ENCODE peak calls at places on chromosomes 7 and 10, in ten cellular contexts. One of them, this sample, is unnamed.

GRCh38 chr7:120591-120991 is 71.8 kb upstream of the FAM20C start:
- DNase-seq in activated CD8-positive, alpha-beta memory T cell treated with anti-CD3 and anti-CD28 coated beads, Interleukin-2, amount 10 ng/mL, durations not matched to agents 7 days and 5 days: no peak
- DNase-seq in GM13977: no peak
- DNase-seq in endodermal cell: peak
- DNase-seq in NCI-H2081: no peak
- DNase-seq in dorsolateral prefrontal cortex: no peak
- DNase-seq in smooth muscle cell of the brain vasculature: no peak
- DNase-seq in amygdala: no peak
- DNase-seq in fibroblast of the conjunctiva: no peak
- DNase-seq in amniotic stem cell: no peak
- DNase-seq in this sample: no peak

GRCh38 chr10:48811461-48811860 is 126.8 kb downstream of the WDFY4 start:
- DNase-seq in amniotic stem cell: no peak
- DNase-seq in endodermal cell: no peak
- DNase-seq in smooth muscle cell of the brain vasculature: no peak
- DNase-seq in dorsolateral prefrontal cortex: no peak
- DNase-seq in activated CD8-positive, alpha-beta memory T cell treated with anti-CD3 and anti-CD28 coated beads, Interleukin-2, amount 10 ng/mL, durations not matched to agents 7 days and 5 days: no peak
- DNase-seq in GM13977: no peak
- DNase-seq in amygdala: no peak
- DNase-seq in fibroblast of the conjunctiva: no peak
- DNase-seq in NCI-H2081: no peak
- DNase-seq in this sample: no peak

GRCh38 chr10:70905071-70906021 is 17.0 kb upstream of the PCBD1 start:
- DNase-seq in dorsolateral prefrontal cortex: no peak
- DNase-seq in endodermal cell: no peak
- DNase-seq in fibroblast of the conjunctiva: no peak
- DNase-seq in activated CD8-positive, alpha-beta memory T cell treated with anti-CD3 and anti-CD28 coated beads, Interleukin-2, amount 10 ng/mL, durations not matched to agents 7 days and 5 days: no peak
- DNase-seq in smooth muscle cell of the brain vasculature: no peak
- DNase-seq in amygdala: no peak
- DNase-seq in GM13977: no peak
- DNase-seq in NCI-H2081: no peak
- DNase-seq in amniotic stem cell: no peak
- DNase-seq in this sample: no peak

GRCh38 chr7:46220066-46220630 is 299.1 kb upstream of the IGFBP3 start:
- DNase-seq in smooth muscle cell of the brain vasculature: no peak
- DNase-seq in dorsolateral prefrontal cortex: no peak
- DNase-seq in amniotic stem cell: no peak
- DNase-seq in activated CD8-positive, alpha-beta memory T cell treated with anti-CD3 and anti-CD28 coated beads, Interleukin-2, amount 10 ng/mL, durations not matched to agents 7 days and 5 days: no peak
- DNase-seq in GM13977: no peak
- DNase-seq in fibroblast of the conjunctiva: no peak
- DNase-seq in endodermal cell: no peak
- DNase-seq in NCI-H2081: no peak
- DNase-seq in amygdala: no peak
- DNase-seq in this sample: no peak

GRCh38 chr10:72334196-72334831 is 20.4 kb downstream of the DNAJB12 start:
- DNase-seq in smooth muscle cell of the brain vasculature: no peak
- DNase-seq in dorsolateral prefrontal cortex: peak
- DNase-seq in GM13977: no peak
- DNase-seq in endodermal cell: peak
- DNase-seq in amniotic stem cell: no peak
- DNase-seq in fibroblast of the conjunctiva: peak
- DNase-seq in amygdala: peak
- DNase-seq in activated CD8-positive, alpha-beta memory T cell treated with anti-CD3 and anti-CD28 coated beads, Interleukin-2, amount 10 ng/mL, durations not matched to agents 7 days and 5 days: no peak
- DNase-seq in NCI-H2081: peak
- DNase-seq in this sample: peak

GRCh38 chr7:2729043-2729892 is 41.3 kb downstream of the AMZ1 start:
- DNase-seq in dorsolateral prefrontal cortex: peak
- DNase-seq in GM13977: no peak
- DNase-seq in amniotic stem cell: no peak
- DNase-seq in activated CD8-positive, alpha-beta memory T cell treated with anti-CD3 and anti-CD28 coated beads, Interleukin-2, amount 10 ng/mL, durations not matched to agents 7 days and 5 days: peak
- DNase-seq in amygdala: no peak
- DNase-seq in NCI-H2081: no peak
- DNase-seq in smooth muscle cell of the brain vasculature: no peak
- DNase-seq in endodermal cell: peak
- DNase-seq in fibroblast of the conjunctiva: no peak
- DNase-seq in this sample: no peak

GRCh38 chr10:59173414-59173813 is 3.0 kb upstream of the PHYHIPL start:
- DNase-seq in smooth muscle cell of the brain vasculature: no peak
- DNase-seq in fibroblast of the conjunctiva: no peak
- DNase-seq in NCI-H2081: no peak
- DNase-seq in activated CD8-positive, alpha-beta memory T cell treated with anti-CD3 and anti-CD28 coated beads, Interleukin-2, amount 10 ng/mL, durations not matched to agents 7 days and 5 days: no peak
- DNase-seq in endodermal cell: no peak
- DNase-seq in GM13977: no peak
- DNase-seq in dorsolateral prefrontal cortex: no peak
- DNase-seq in amniotic stem cell: no peak
- DNase-seq in amygdala: no peak
- DNase-seq in this sample: no peak

GRCh38 chr10:124646483-124647352 is 97.5 kb downstream of the FAM53B start:
- DNase-seq in dorsolateral prefrontal cortex: peak
- DNase-seq in activated CD8-positive, alpha-beta memory T cell treated with anti-CD3 and anti-CD28 coated beads, Interleukin-2, amount 10 ng/mL, durations not matched to agents 7 days and 5 days: no peak
- DNase-seq in NCI-H2081: no peak
- DNase-seq in GM13977: no peak
- DNase-seq in amniotic stem cell: no peak
- DNase-seq in endodermal cell: no peak
- DNase-seq in amygdala: no peak
- DNase-seq in fibroblast of the conjunctiva: peak
- DNase-seq in smooth muscle cell of the brain vasculature: no peak
- DNase-seq in this sample: no peak

GRCh38 chr10:119734396-119735332 is 8.8 kb downstream of the INPP5F start:
- DNase-seq in GM13977: no peak
- DNase-seq in activated CD8-positive, alpha-beta memory T cell treated with anti-CD3 and anti-CD28 coated beads, Interleukin-2, amount 10 ng/mL, durations not matched to agents 7 days and 5 days: no peak
- DNase-seq in fibroblast of the conjunctiva: no peak
- DNase-seq in dorsolateral prefrontal cortex: no peak
- DNase-seq in NCI-H2081: no peak
- DNase-seq in endodermal cell: no peak
- DNase-seq in amniotic stem cell: no peak
- DNase-seq in amygdala: no peak
- DNase-seq in smooth muscle cell of the brain vasculature: no peak
- DNase-seq in this sample: no peak

GRCh38 chr10:102243304-102243703 is 2.0 kb upstream of the PITX3 start:
- DNase-seq in fibroblast of the conjunctiva: no peak
- DNase-seq in NCI-H2081: no peak
- DNase-seq in amniotic stem cell: no peak
- DNase-seq in activated CD8-positive, alpha-beta memory T cell treated with anti-CD3 and anti-CD28 coated beads, Interleukin-2, amount 10 ng/mL, durations not matched to agents 7 days and 5 days: no peak
- DNase-seq in GM13977: no peak
- DNase-seq in dorsolateral prefrontal cortex: no peak
- DNase-seq in endodermal cell: no peak
- DNase-seq in smooth muscle cell of the brain vasculature: no peak
- DNase-seq in amygdala: no peak
- DNase-seq in this sample: no peak

GRCh38 chr7:24709585-24710360 is 47.5 kb downstream of the GSDME start:
- DNase-seq in GM13977: no peak
- DNase-seq in amniotic stem cell: no peak
- DNase-seq in dorsolateral prefrontal cortex: peak
- DNase-seq in activated CD8-positive, alpha-beta memory T cell treated with anti-CD3 and anti-CD28 coated beads, Interleukin-2, amount 10 ng/mL, durations not matched to agents 7 days and 5 days: no peak
- DNase-seq in NCI-H2081: no peak
- DNase-seq in smooth muscle cell of the brain vasculature: no peak
- DNase-seq in endodermal cell: no peak
- DNase-seq in fibroblast of the conjunctiva: no peak
- DNase-seq in amygdala: no peak
- DNase-seq in this sample: no peak

GRCh38 chr7:20624666-20625385 is 9.4 kb downstream of the ABCB5 start:
- DNase-seq in endodermal cell: no peak
- DNase-seq in smooth muscle cell of the brain vasculature: no peak
- DNase-seq in amniotic stem cell: no peak
- DNase-seq in GM13977: no peak
- DNase-seq in amygdala: no peak
- DNase-seq in NCI-H2081: no peak
- DNase-seq in activated CD8-positive, alpha-beta memory T cell treated with anti-CD3 and anti-CD28 coated beads, Interleukin-2, amount 10 ng/mL, durations not matched to agents 7 days and 5 days: no peak
- DNase-seq in dorsolateral prefrontal cortex: no peak
- DNase-seq in fibroblast of the conjunctiva: no peak
- DNase-seq in this sample: no peak

GRCh38 chr7:150373049-150373801 is 4.6 kb downstream of the REPIN1 start:
- DNase-seq in smooth muscle cell of the brain vasculature: no peak
- DNase-seq in amniotic stem cell: no peak
- DNase-seq in NCI-H2081: no peak
- DNase-seq in GM13977: no peak
- DNase-seq in dorsolateral prefrontal cortex: no peak
- DNase-seq in endodermal cell: peak
- DNase-seq in fibroblast of the conjunctiva: no peak
- DNase-seq in amygdala: no peak
- DNase-seq in activated CD8-positive, alpha-beta memory T cell treated with anti-CD3 and anti-CD28 coated beads, Interleukin-2, amount 10 ng/mL, durations not matched to agents 7 days and 5 days: no peak
- DNase-seq in this sample: no peak

GRCh38 chr7:155763721-155764431 is 48.4 kb downstream of the SHH start:
- DNase-seq in amygdala: no peak
- DNase-seq in activated CD8-positive, alpha-beta memory T cell treated with anti-CD3 and anti-CD28 coated beads, Interleukin-2, amount 10 ng/mL, durations not matched to agents 7 days and 5 days: peak
- DNase-seq in endodermal cell: no peak
- DNase-seq in GM13977: peak
- DNase-seq in NCI-H2081: no peak
- DNase-seq in dorsolateral prefrontal cortex: no peak
- DNase-seq in smooth muscle cell of the brain vasculature: no peak
- DNase-seq in amniotic stem cell: no peak
- DNase-seq in fibroblast of the conjunctiva: no peak
- DNase-seq in this sample: no peak

GRCh38 chr10:114849674-114850073 is 28.1 kb downstream of the FHIP2A start:
- DNase-seq in amygdala: no peak
- DNase-seq in smooth muscle cell of the brain vasculature: no peak
- DNase-seq in fibroblast of the conjunctiva: no peak
- DNase-seq in dorsolateral prefrontal cortex: no peak
- DNase-seq in amniotic stem cell: no peak
- DNase-seq in activated CD8-positive, alpha-beta memory T cell treated with anti-CD3 and anti-CD28 coated beads, Interleukin-2, amount 10 ng/mL, durations not matched to agents 7 days and 5 days: no peak
- DNase-seq in GM13977: no peak
- DNase-seq in endodermal cell: no peak
- DNase-seq in NCI-H2081: no peak
- DNase-seq in this sample: no peak

GRCh38 chr7:19375986-19376385 is 230.8 kb upstream of the FERD3L start:
- DNase-seq in activated CD8-positive, alpha-beta memory T cell treated with anti-CD3 and anti-CD28 coated beads, Interleukin-2, amount 10 ng/mL, durations not matched to agents 7 days and 5 days: no peak
- DNase-seq in NCI-H2081: no peak
- DNase-seq in GM13977: no peak
- DNase-seq in amygdala: no peak
- DNase-seq in endodermal cell: no peak
- DNase-seq in amniotic stem cell: no peak
- DNase-seq in smooth muscle cell of the brain vasculature: no peak
- DNase-seq in dorsolateral prefrontal cortex: no peak
- DNase-seq in fibroblast of the conjunctiva: no peak
- DNase-seq in this sample: no peak

GRCh38 chr7:21538936-21539335 is 3.9 kb upstream of the DNAH11 start:
- DNase-seq in fibroblast of the conjunctiva: no peak
- DNase-seq in endodermal cell: no peak
- DNase-seq in amniotic stem cell: no peak
- DNase-seq in smooth muscle cell of the brain vasculature: no peak
- DNase-seq in GM13977: no peak
- DNase-seq in NCI-H2081: no peak
- DNase-seq in activated CD8-positive, alpha-beta memory T cell treated with anti-CD3 and anti-CD28 coated beads, Interleukin-2, amount 10 ng/mL, durations not matched to agents 7 days and 5 days: no peak
- DNase-seq in amygdala: no peak
- DNase-seq in dorsolateral prefrontal cortex: no peak
- DNase-seq in this sample: no peak

GRCh38 chr7:76217942-76218566 is 16.4 kb downstream of the SRRM3 start:
- DNase-seq in smooth muscle cell of the brain vasculature: no peak
- DNase-seq in amygdala: no peak
- DNase-seq in fibroblast of the conjunctiva: no peak
- DNase-seq in activated CD8-positive, alpha-beta memory T cell treated with anti-CD3 and anti-CD28 coated beads, Interleukin-2, amount 10 ng/mL, durations not matched to agents 7 days and 5 days: no peak
- DNase-seq in endodermal cell: peak
- DNase-seq in GM13977: no peak
- DNase-seq in amniotic stem cell: no peak
- DNase-seq in NCI-H2081: no peak
- DNase-seq in dorsolateral prefrontal cortex: no peak
- DNase-seq in this sample: no peak

GRCh38 chr10:3077506-3077905 is 10.2 kb downstream of the PFKP start:
- DNase-seq in activated CD8-positive, alpha-beta memory T cell treated with anti-CD3 and anti-CD28 coated beads, Interleukin-2, amount 10 ng/mL, durations not matched to agents 7 days and 5 days: no peak
- DNase-seq in dorsolateral prefrontal cortex: no peak
- DNase-seq in smooth muscle cell of the brain vasculature: no peak
- DNase-seq in fibroblast of the conjunctiva: no peak
- DNase-seq in amniotic stem cell: no peak
- DNase-seq in NCI-H2081: no peak
- DNase-seq in amygdala: no peak
- DNase-seq in GM13977: no peak
- DNase-seq in endodermal cell: no peak
- DNase-seq in this sample: no peak

GRCh38 chr10:76117949-76118348 is 686.5 kb downstream of the LRMDA start:
- DNase-seq in amygdala: no peak
- DNase-seq in activated CD8-positive, alpha-beta memory T cell treated with anti-CD3 and anti-CD28 coated beads, Interleukin-2, amount 10 ng/mL, durations not matched to agents 7 days and 5 days: no peak
- DNase-seq in smooth muscle cell of the brain vasculature: no peak
- DNase-seq in GM13977: no peak
- DNase-seq in NCI-H2081: no peak
- DNase-seq in dorsolateral prefrontal cortex: no peak
- DNase-seq in endodermal cell: no peak
- DNase-seq in fibroblast of the conjunctiva: peak
- DNase-seq in amniotic stem cell: no peak
- DNase-seq in this sample: no peak

GRCh38 chr10:60434418-60435046 is 44.9 kb upstream of the ANK3 start:
- DNase-seq in amniotic stem cell: peak
- DNase-seq in endodermal cell: peak
- DNase-seq in fibroblast of the conjunctiva: peak
- DNase-seq in dorsolateral prefrontal cortex: peak
- DNase-seq in amygdala: no peak
- DNase-seq in NCI-H2081: peak
- DNase-seq in activated CD8-positive, alpha-beta memory T cell treated with anti-CD3 and anti-CD28 coated beads, Interleukin-2, amount 10 ng/mL, durations not matched to agents 7 days and 5 days: no peak
- DNase-seq in GM13977: peak
- DNase-seq in smooth muscle cell of the brain vasculature: peak
- DNase-seq in this sample: peak

GRCh38 chr7:106464169-106464568 is 179.4 kb upstream of the NAMPT start:
- DNase-seq in dorsolateral prefrontal cortex: no peak
- DNase-seq in smooth muscle cell of the brain vasculature: no peak
- DNase-seq in activated CD8-positive, alpha-beta memory T cell treated with anti-CD3 and anti-CD28 coated beads, Interleukin-2, amount 10 ng/mL, durations not matched to agents 7 days and 5 days: no peak
- DNase-seq in NCI-H2081: no peak
- DNase-seq in fibroblast of the conjunctiva: no peak
- DNase-seq in amygdala: no peak
- DNase-seq in amniotic stem cell: no peak
- DNase-seq in GM13977: no peak
- DNase-seq in endodermal cell: no peak
- DNase-seq in this sample: no peak

GRCh38 chr7:1987084-1987535 is 245.6 kb downstream of the MAD1L1 start:
- DNase-seq in amygdala: no peak
- DNase-seq in fibroblast of the conjunctiva: no peak
- DNase-seq in NCI-H2081: no peak
- DNase-seq in activated CD8-positive, alpha-beta memory T cell treated with anti-CD3 and anti-CD28 coated beads, Interleukin-2, amount 10 ng/mL, durations not matched to agents 7 days and 5 days: no peak
- DNase-seq in endodermal cell: no peak
- DNase-seq in smooth muscle cell of the brain vasculature: no peak
- DNase-seq in GM13977: no peak
- DNase-seq in amniotic stem cell: no peak
- DNase-seq in dorsolateral prefrontal cortex: no peak
- DNase-seq in this sample: no peak

GRCh38 chr7:130853503-130854279 is 119.7 kb upstream of the KLF14 start:
- DNase-seq in fibroblast of the conjunctiva: no peak
- DNase-seq in activated CD8-positive, alpha-beta memory T cell treated with anti-CD3 and anti-CD28 coated beads, Interleukin-2, amount 10 ng/mL, durations not matched to agents 7 days and 5 days: no peak
- DNase-seq in GM13977: no peak
- DNase-seq in dorsolateral prefrontal cortex: no peak
- DNase-seq in NCI-H2081: no peak
- DNase-seq in endodermal cell: no peak
- DNase-seq in smooth muscle cell of the brain vasculature: no peak
- DNase-seq in amygdala: no peak
- DNase-seq in amniotic stem cell: no peak
- DNase-seq in this sample: no peak

GRCh38 chr10:51924359-51924758 is 225.0 kb upstream of the CSTF2T start:
- DNase-seq in GM13977: no peak
- DNase-seq in dorsolateral prefrontal cortex: no peak
- DNase-seq in NCI-H2081: no peak
- DNase-seq in activated CD8-positive, alpha-beta memory T cell treated with anti-CD3 and anti-CD28 coated beads, Interleukin-2, amount 10 ng/mL, durations not matched to agents 7 days and 5 days: no peak
- DNase-seq in endodermal cell: no peak
- DNase-seq in amygdala: no peak
- DNase-seq in fibroblast of the conjunctiva: no peak
- DNase-seq in smooth muscle cell of the brain vasculature: no peak
- DNase-seq in amniotic stem cell: no peak
- DNase-seq in this sample: no peak

GRCh38 chr10:44857363-44858016 is 53.6 kb upstream of the TMEM72 start:
- DNase-seq in activated CD8-positive, alpha-beta memory T cell treated with anti-CD3 and anti-CD28 coated beads, Interleukin-2, amount 10 ng/mL, durations not matched to agents 7 days and 5 days: peak
- DNase-seq in amygdala: no peak
- DNase-seq in GM13977: peak
- DNase-seq in dorsolateral prefrontal cortex: peak
- DNase-seq in amniotic stem cell: peak
- DNase-seq in NCI-H2081: no peak
- DNase-seq in endodermal cell: peak
- DNase-seq in fibroblast of the conjunctiva: peak
- DNase-seq in smooth muscle cell of the brain vasculature: peak
- DNase-seq in this sample: peak

GRCh38 chr7:48664241-48664640 is 260.1 kb upstream of the CDC14C start:
- DNase-seq in smooth muscle cell of the brain vasculature: no peak
- DNase-seq in GM13977: no peak
- DNase-seq in amniotic stem cell: no peak
- DNase-seq in activated CD8-positive, alpha-beta memory T cell treated with anti-CD3 and anti-CD28 coated beads, Interleukin-2, amount 10 ng/mL, durations not matched to agents 7 days and 5 days: no peak
- DNase-seq in fibroblast of the conjunctiva: no peak
- DNase-seq in amygdala: no peak
- DNase-seq in dorsolateral prefrontal cortex: no peak
- DNase-seq in NCI-H2081: no peak
- DNase-seq in endodermal cell: no peak
- DNase-seq in this sample: no peak

GRCh38 chr7:145893925-145894535 is 222.6 kb upstream of the CNTNAP2 start:
- DNase-seq in activated CD8-positive, alpha-beta memory T cell treated with anti-CD3 and anti-CD28 coated beads, Interleukin-2, amount 10 ng/mL, durations not matched to agents 7 days and 5 days: no peak
- DNase-seq in GM13977: no peak
- DNase-seq in smooth muscle cell of the brain vasculature: no peak
- DNase-seq in dorsolateral prefrontal cortex: no peak
- DNase-seq in amniotic stem cell: no peak
- DNase-seq in amygdala: no peak
- DNase-seq in fibroblast of the conjunctiva: no peak
- DNase-seq in NCI-H2081: no peak
- DNase-seq in endodermal cell: no peak
- DNase-seq in this sample: no peak

This sample was measured in neural crest cell.